ENCODE peak calls at places on chromosomes 2 and 18, in seven cellular contexts. F, M, B, L, G, A and J are unnamed samples.

GRCh38 chr2:126513033-126513432 is 142.9 kb upstream of the GYPC start:
- DNase-seq in L (no peak), M (no peak), A (no peak), B (no peak), F (no peak), G (no peak), J (no peak)

GRCh38 chr2:96540136-96540535 is 3.6 kb downstream of the ARID5A start:
- DNase-seq in M (no peak), B (no peak), F (no peak), L (no peak), G (no peak), A (no peak), J (no peak)

GRCh38 chr18:22723221-22723620 is 209.9 kb upstream of the RBBP8 start:
- DNase-seq in B (no peak), G (no peak), L (no peak), A (no peak), F (no peak), M (no peak), J (no peak)

GRCh38 chr2:105875241-105875640 is 130.5 kb downstream of the NCK2 start:
- DNase-seq in A (no peak), L (no peak), M (no peak), G (no peak), B (no peak), F (no peak), J (peak)

GRCh38 chr2:17589406-17590035 is 49.0 kb downstream of the VSNL1 start:
- DNase-seq in G (no peak), F (no peak), B (no peak), L (no peak), M (no peak), A (no peak), J (no peak)

GRCh38 chr2:148653437-148653836 is 8.9 kb downstream of the EPC2 start:
- DNase-seq in M (no peak), A (no peak), F (no peak), G (no peak), L (no peak), B (no peak), J (no peak)

GRCh38 chr18:60987963-60988362 is 345.3 kb upstream of the CDH20 start:
- DNase-seq in M (no peak), A (no peak), L (no peak), B (no peak), G (no peak), F (no peak), J (no peak)

GRCh38 chr2:101052147-101052546 is 50.1 kb downstream of the RPL31 start:
- DNase-seq in G (no peak), M (no peak), A (no peak), L (no peak), F (no peak), B (no peak), J (no peak)

GRCh38 chr2:100993294-100993693 is 8.8 kb upstream of the RPL31 start:
- DNase-seq in L (no peak), A (no peak), G (no peak), M (no peak), B (no peak), F (no peak), J (no peak)

GRCh38 chr18:79416022-79416676 is 20.4 kb downstream of the NFATC1 start:
- DNase-seq in B (no peak), M (no peak), F (no peak), L (no peak), G (no peak), A (no peak), J (no peak)